ENCODE peak calls at places on chromosomes 11 and 22, in ten cellular contexts. One of them, this sample, is unnamed.

GRCh38 chr11:42329930-42330555 is 870.6 kb upstream of the LRRC4C start:
- DNase-seq in CD4-positive, alpha-beta T cell: no peak
- DNase-seq in stimulated activated CD8-positive, alpha-beta memory T cell treated with anti-CD3 and anti-CD28 coated beads, Interleukin-4, amount 100 ng/mL, for 1 hour: no peak
- DNase-seq in neuronal stem cell: no peak
- DNase-seq in body of pancreas: no peak
- DNase-seq in NCI-H1417: no peak
- DNase-seq in 8988T: no peak
- DNase-seq in CD8-positive, alpha-beta T cell: no peak
- DNase-seq in cardiac muscle cell: peak
- DNase-seq in tibial nerve: no peak
- DNase-seq in this sample: no peak

GRCh38 chr22:27795053-27795452 is 6.5 kb downstream of the MN1 start:
- DNase-seq in NCI-H1417: no peak
- DNase-seq in cardiac muscle cell: no peak
- DNase-seq in CD8-positive, alpha-beta T cell: no peak
- DNase-seq in stimulated activated CD8-positive, alpha-beta memory T cell treated with anti-CD3 and anti-CD28 coated beads, Interleukin-4, amount 100 ng/mL, for 1 hour: no peak
- DNase-seq in CD4-positive, alpha-beta T cell: no peak
- DNase-seq in tibial nerve: no peak
- DNase-seq in 8988T: no peak
- DNase-seq in body of pancreas: no peak
- DNase-seq in neuronal stem cell: no peak
- DNase-seq in this sample: peak

GRCh38 chr22:28759861-28760560 is 12.5 kb upstream of the CCDC117 start:
- DNase-seq in body of pancreas: no peak
- DNase-seq in CD8-positive, alpha-beta T cell: no peak
- DNase-seq in cardiac muscle cell: no peak
- DNase-seq in neuronal stem cell: no peak
- DNase-seq in stimulated activated CD8-positive, alpha-beta memory T cell treated with anti-CD3 and anti-CD28 coated beads, Interleukin-4, amount 100 ng/mL, for 1 hour: no peak
- DNase-seq in NCI-H1417: peak
- DNase-seq in CD4-positive, alpha-beta T cell: no peak
- DNase-seq in tibial nerve: no peak
- DNase-seq in 8988T: no peak
- DNase-seq in this sample: no peak

GRCh38 chr11:77967121-77967520 is 27.3 kb downstream of the INTS4 start:
- DNase-seq in neuronal stem cell: no peak
- DNase-seq in 8988T: no peak
- DNase-seq in tibial nerve: no peak
- DNase-seq in body of pancreas: no peak
- DNase-seq in stimulated activated CD8-positive, alpha-beta memory T cell treated with anti-CD3 and anti-CD28 coated beads, Interleukin-4, amount 100 ng/mL, for 1 hour: no peak
- DNase-seq in CD8-positive, alpha-beta T cell: no peak
- DNase-seq in NCI-H1417: no peak
- DNase-seq in CD4-positive, alpha-beta T cell: no peak
- DNase-seq in cardiac muscle cell: no peak
- DNase-seq in this sample: no peak

GRCh38 chr11:46304605-46305004 is 27.1 kb downstream of the CREB3L1 start:
- DNase-seq in CD8-positive, alpha-beta T cell: no peak
- DNase-seq in 8988T: no peak
- DNase-seq in stimulated activated CD8-positive, alpha-beta memory T cell treated with anti-CD3 and anti-CD28 coated beads, Interleukin-4, amount 100 ng/mL, for 1 hour: no peak
- DNase-seq in cardiac muscle cell: no peak
- DNase-seq in neuronal stem cell: no peak
- DNase-seq in body of pancreas: no peak
- DNase-seq in tibial nerve: no peak
- DNase-seq in NCI-H1417: no peak
- DNase-seq in CD4-positive, alpha-beta T cell: no peak
- DNase-seq in this sample: no peak

GRCh38 chr22:48844096-48844675 is 983.5 kb downstream of the BRD1 start:
- DNase-seq in 8988T: no peak
- DNase-seq in stimulated activated CD8-positive, alpha-beta memory T cell treated with anti-CD3 and anti-CD28 coated beads, Interleukin-4, amount 100 ng/mL, for 1 hour: no peak
- DNase-seq in CD8-positive, alpha-beta T cell: no peak
- DNase-seq in NCI-H1417: no peak
- DNase-seq in tibial nerve: no peak
- DNase-seq in cardiac muscle cell: no peak
- DNase-seq in CD4-positive, alpha-beta T cell: no peak
- DNase-seq in neuronal stem cell: no peak
- DNase-seq in body of pancreas: no peak
- DNase-seq in this sample: no peak

GRCh38 chr11:31687256-31687655 is 123.9 kb downstream of the PAX6 start:
- DNase-seq in tibial nerve: no peak
- DNase-seq in body of pancreas: no peak
- DNase-seq in stimulated activated CD8-positive, alpha-beta memory T cell treated with anti-CD3 and anti-CD28 coated beads, Interleukin-4, amount 100 ng/mL, for 1 hour: no peak
- DNase-seq in CD4-positive, alpha-beta T cell: no peak
- DNase-seq in neuronal stem cell: no peak
- DNase-seq in 8988T: no peak
- DNase-seq in CD8-positive, alpha-beta T cell: no peak
- DNase-seq in NCI-H1417: no peak
- DNase-seq in cardiac muscle cell: peak
- DNase-seq in this sample: no peak

GRCh38 chr22:27554106-27554814 is 247.3 kb downstream of the MN1 start:
- DNase-seq in body of pancreas: no peak
- DNase-seq in cardiac muscle cell: peak
- DNase-seq in CD4-positive, alpha-beta T cell: no peak
- DNase-seq in CD8-positive, alpha-beta T cell: no peak
- DNase-seq in NCI-H1417: no peak
- DNase-seq in stimulated activated CD8-positive, alpha-beta memory T cell treated with anti-CD3 and anti-CD28 coated beads, Interleukin-4, amount 100 ng/mL, for 1 hour: no peak
- DNase-seq in tibial nerve: no peak
- DNase-seq in 8988T: no peak
- DNase-seq in neuronal stem cell: no peak
- DNase-seq in this sample: peak

GRCh38 chr22:19636696-19637355 is 77.5 kb upstream of the SEPTIN5 start:
- DNase-seq in NCI-H1417: no peak
- DNase-seq in cardiac muscle cell: no peak
- DNase-seq in stimulated activated CD8-positive, alpha-beta memory T cell treated with anti-CD3 and anti-CD28 coated beads, Interleukin-4, amount 100 ng/mL, for 1 hour: no peak
- DNase-seq in CD8-positive, alpha-beta T cell: no peak
- DNase-seq in body of pancreas: no peak
- DNase-seq in tibial nerve: no peak
- DNase-seq in 8988T: no peak
- DNase-seq in CD4-positive, alpha-beta T cell: no peak
- DNase-seq in neuronal stem cell: no peak
- DNase-seq in this sample: no peak

GRCh38 chr11:64743591-64744543 is at the start of gene RASGRP2:
- DNase-seq in cardiac muscle cell: peak
- DNase-seq in NCI-H1417: peak
- DNase-seq in neuronal stem cell: no peak
- DNase-seq in stimulated activated CD8-positive, alpha-beta memory T cell treated with anti-CD3 and anti-CD28 coated beads, Interleukin-4, amount 100 ng/mL, for 1 hour: peak
- DNase-seq in CD8-positive, alpha-beta T cell: peak
- DNase-seq in CD4-positive, alpha-beta T cell: peak
- DNase-seq in body of pancreas: peak
- DNase-seq in tibial nerve: peak
- DNase-seq in 8988T: peak
- DNase-seq in this sample: peak

GRCh38 chr11:5713695-5714094 is 22.6 kb upstream of the OR56B1 start:
- DNase-seq in NCI-H1417: no peak
- DNase-seq in neuronal stem cell: no peak
- DNase-seq in cardiac muscle cell: peak
- DNase-seq in CD4-positive, alpha-beta T cell: no peak
- DNase-seq in tibial nerve: no peak
- DNase-seq in stimulated activated CD8-positive, alpha-beta memory T cell treated with anti-CD3 and anti-CD28 coated beads, Interleukin-4, amount 100 ng/mL, for 1 hour: no peak
- DNase-seq in body of pancreas: no peak
- DNase-seq in 8988T: no peak
- DNase-seq in CD8-positive, alpha-beta T cell: no peak
- DNase-seq in this sample: no peak

GRCh38 chr22:44329179-44329796 is 16.5 kb upstream of the SHISAL1 start:
- DNase-seq in neuronal stem cell: no peak
- DNase-seq in 8988T: no peak
- DNase-seq in tibial nerve: no peak
- DNase-seq in stimulated activated CD8-positive, alpha-beta memory T cell treated with anti-CD3 and anti-CD28 coated beads, Interleukin-4, amount 100 ng/mL, for 1 hour: no peak
- DNase-seq in body of pancreas: no peak
- DNase-seq in CD4-positive, alpha-beta T cell: no peak
- DNase-seq in CD8-positive, alpha-beta T cell: no peak
- DNase-seq in NCI-H1417: no peak
- DNase-seq in cardiac muscle cell: no peak
- DNase-seq in this sample: no peak

GRCh38 chr22:22767876-22768602 is 119.6 kb upstream of the IGLL5 start:
- DNase-seq in NCI-H1417: no peak
- DNase-seq in CD4-positive, alpha-beta T cell: no peak
- DNase-seq in cardiac muscle cell: peak
- DNase-seq in tibial nerve: no peak
- DNase-seq in CD8-positive, alpha-beta T cell: no peak
- DNase-seq in neuronal stem cell: no peak
- DNase-seq in body of pancreas: no peak
- DNase-seq in 8988T: no peak
- DNase-seq in stimulated activated CD8-positive, alpha-beta memory T cell treated with anti-CD3 and anti-CD28 coated beads, Interleukin-4, amount 100 ng/mL, for 1 hour: no peak
- DNase-seq in this sample: no peak

GRCh38 chr11:96506953-96507354 is 117.1 kb downstream of the JRKL start:
- DNase-seq in NCI-H1417: no peak
- DNase-seq in tibial nerve: no peak
- DNase-seq in stimulated activated CD8-positive, alpha-beta memory T cell treated with anti-CD3 and anti-CD28 coated beads, Interleukin-4, amount 100 ng/mL, for 1 hour: no peak
- DNase-seq in CD8-positive, alpha-beta T cell: no peak
- DNase-seq in cardiac muscle cell: peak
- DNase-seq in 8988T: no peak
- DNase-seq in CD4-positive, alpha-beta T cell: no peak
- DNase-seq in neuronal stem cell: no peak
- DNase-seq in body of pancreas: no peak
- DNase-seq in this sample: no peak

GRCh38 chr22:24565077-24565476 is 9.3 kb downstream of the SNRPD3 start:
- DNase-seq in cardiac muscle cell: no peak
- DNase-seq in tibial nerve: no peak
- DNase-seq in neuronal stem cell: no peak
- DNase-seq in body of pancreas: no peak
- DNase-seq in stimulated activated CD8-positive, alpha-beta memory T cell treated with anti-CD3 and anti-CD28 coated beads, Interleukin-4, amount 100 ng/mL, for 1 hour: no peak
- DNase-seq in CD4-positive, alpha-beta T cell: no peak
- DNase-seq in NCI-H1417: no peak
- DNase-seq in CD8-positive, alpha-beta T cell: no peak
- DNase-seq in 8988T: no peak
- DNase-seq in this sample: no peak

GRCh38 chr22:24753919-24754318 is 20.6 kb downstream of the PIWIL3 start:
- DNase-seq in cardiac muscle cell: no peak
- DNase-seq in NCI-H1417: no peak
- DNase-seq in stimulated activated CD8-positive, alpha-beta memory T cell treated with anti-CD3 and anti-CD28 coated beads, Interleukin-4, amount 100 ng/mL, for 1 hour: no peak
- DNase-seq in tibial nerve: no peak
- DNase-seq in CD8-positive, alpha-beta T cell: no peak
- DNase-seq in neuronal stem cell: no peak
- DNase-seq in body of pancreas: no peak
- DNase-seq in CD4-positive, alpha-beta T cell: no peak
- DNase-seq in 8988T: no peak
- DNase-seq in this sample: no peak

GRCh38 chr11:995752-996420 is 40.6 kb downstream of the MUC6 start:
- DNase-seq in 8988T: no peak
- DNase-seq in CD8-positive, alpha-beta T cell: no peak
- DNase-seq in body of pancreas: peak
- DNase-seq in CD4-positive, alpha-beta T cell: no peak
- DNase-seq in neuronal stem cell: peak
- DNase-seq in NCI-H1417: peak
- DNase-seq in cardiac muscle cell: peak
- DNase-seq in stimulated activated CD8-positive, alpha-beta memory T cell treated with anti-CD3 and anti-CD28 coated beads, Interleukin-4, amount 100 ng/mL, for 1 hour: no peak
- DNase-seq in tibial nerve: no peak
- DNase-seq in this sample: peak

GRCh38 chr22:31616315-31616980 is 45.6 kb downstream of the PISD start:
- DNase-seq in CD4-positive, alpha-beta T cell: no peak
- DNase-seq in neuronal stem cell: no peak
- DNase-seq in body of pancreas: no peak
- DNase-seq in stimulated activated CD8-positive, alpha-beta memory T cell treated with anti-CD3 and anti-CD28 coated beads, Interleukin-4, amount 100 ng/mL, for 1 hour: no peak
- DNase-seq in CD8-positive, alpha-beta T cell: no peak
- DNase-seq in cardiac muscle cell: no peak
- DNase-seq in 8988T: no peak
- DNase-seq in tibial nerve: no peak
- DNase-seq in NCI-H1417: no peak
- DNase-seq in this sample: no peak

GRCh38 chr22:19080853-19081252 is 41.4 kb downstream of the DGCR2 start:
- DNase-seq in body of pancreas: no peak
- DNase-seq in CD8-positive, alpha-beta T cell: no peak
- DNase-seq in neuronal stem cell: no peak
- DNase-seq in NCI-H1417: no peak
- DNase-seq in cardiac muscle cell: no peak
- DNase-seq in tibial nerve: no peak
- DNase-seq in stimulated activated CD8-positive, alpha-beta memory T cell treated with anti-CD3 and anti-CD28 coated beads, Interleukin-4, amount 100 ng/mL, for 1 hour: no peak
- DNase-seq in 8988T: no peak
- DNase-seq in CD4-positive, alpha-beta T cell: no peak
- DNase-seq in this sample: no peak

GRCh38 chr22:45671783-45672563 is at the start of gene ATXN10:
- DNase-seq in neuronal stem cell: peak
- DNase-seq in cardiac muscle cell: peak
- DNase-seq in CD4-positive, alpha-beta T cell: peak
- DNase-seq in 8988T: peak
- DNase-seq in body of pancreas: peak
- DNase-seq in stimulated activated CD8-positive, alpha-beta memory T cell treated with anti-CD3 and anti-CD28 coated beads, Interleukin-4, amount 100 ng/mL, for 1 hour: peak
- DNase-seq in CD8-positive, alpha-beta T cell: peak
- DNase-seq in NCI-H1417: peak
- DNase-seq in tibial nerve: no peak
- DNase-seq in this sample: peak

GRCh38 chr11:128226106-128226716 is 361.1 kb downstream of the ETS1 start:
- DNase-seq in stimulated activated CD8-positive, alpha-beta memory T cell treated with anti-CD3 and anti-CD28 coated beads, Interleukin-4, amount 100 ng/mL, for 1 hour: no peak
- DNase-seq in CD4-positive, alpha-beta T cell: no peak
- DNase-seq in 8988T: no peak
- DNase-seq in body of pancreas: no peak
- DNase-seq in cardiac muscle cell: no peak
- DNase-seq in NCI-H1417: no peak
- DNase-seq in neuronal stem cell: no peak
- DNase-seq in CD8-positive, alpha-beta T cell: no peak
- DNase-seq in tibial nerve: no peak
- DNase-seq in this sample: no peak

GRCh38 chr11:98734686-98735085 is 286.1 kb upstream of the CNTN5 start:
- DNase-seq in tibial nerve: no peak
- DNase-seq in stimulated activated CD8-positive, alpha-beta memory T cell treated with anti-CD3 and anti-CD28 coated beads, Interleukin-4, amount 100 ng/mL, for 1 hour: no peak
- DNase-seq in body of pancreas: no peak
- DNase-seq in neuronal stem cell: no peak
- DNase-seq in NCI-H1417: no peak
- DNase-seq in CD8-positive, alpha-beta T cell: no peak
- DNase-seq in CD4-positive, alpha-beta T cell: no peak
- DNase-seq in 8988T: no peak
- DNase-seq in cardiac muscle cell: no peak
- DNase-seq in this sample: no peak

GRCh38 chr11:111765984-111766833 is at the start of gene PPP2R1B:
- DNase-seq in 8988T: peak
- DNase-seq in neuronal stem cell: peak
- DNase-seq in stimulated activated CD8-positive, alpha-beta memory T cell treated with anti-CD3 and anti-CD28 coated beads, Interleukin-4, amount 100 ng/mL, for 1 hour: peak
- DNase-seq in CD4-positive, alpha-beta T cell: peak
- DNase-seq in NCI-H1417: peak
- DNase-seq in CD8-positive, alpha-beta T cell: peak
- DNase-seq in body of pancreas: peak
- DNase-seq in tibial nerve: peak
- DNase-seq in cardiac muscle cell: peak
- DNase-seq in this sample: peak

GRCh38 chr11:27248430-27249207 is 114.4 kb downstream of the CCDC34 start:
- DNase-seq in body of pancreas: no peak
- DNase-seq in CD4-positive, alpha-beta T cell: no peak
- DNase-seq in 8988T: no peak
- DNase-seq in stimulated activated CD8-positive, alpha-beta memory T cell treated with anti-CD3 and anti-CD28 coated beads, Interleukin-4, amount 100 ng/mL, for 1 hour: no peak
- DNase-seq in CD8-positive, alpha-beta T cell: no peak
- DNase-seq in tibial nerve: no peak
- DNase-seq in neuronal stem cell: no peak
- DNase-seq in NCI-H1417: no peak
- DNase-seq in cardiac muscle cell: peak
- DNase-seq in this sample: no peak

GRCh38 chr22:38230108-38230825 is 28.5 kb downstream of the MAFF start:
- DNase-seq in CD4-positive, alpha-beta T cell: no peak
- DNase-seq in 8988T: no peak
- DNase-seq in stimulated activated CD8-positive, alpha-beta memory T cell treated with anti-CD3 and anti-CD28 coated beads, Interleukin-4, amount 100 ng/mL, for 1 hour: no peak
- DNase-seq in tibial nerve: no peak
- DNase-seq in body of pancreas: peak
- DNase-seq in CD8-positive, alpha-beta T cell: no peak
- DNase-seq in neuronal stem cell: no peak
- DNase-seq in NCI-H1417: no peak
- DNase-seq in cardiac muscle cell: peak
- DNase-seq in this sample: no peak

GRCh38 chr22:37079668-37080171 is 28.2 kb downstream of the KCTD17 start:
- DNase-seq in NCI-H1417: no peak
- DNase-seq in CD8-positive, alpha-beta T cell: peak
- DNase-seq in cardiac muscle cell: peak
- DNase-seq in neuronal stem cell: no peak
- DNase-seq in CD4-positive, alpha-beta T cell: peak
- DNase-seq in body of pancreas: no peak
- DNase-seq in tibial nerve: no peak
- DNase-seq in stimulated activated CD8-positive, alpha-beta memory T cell treated with anti-CD3 and anti-CD28 coated beads, Interleukin-4, amount 100 ng/mL, for 1 hour: peak
- DNase-seq in 8988T: no peak
- DNase-seq in this sample: no peak

GRCh38 chr11:85685820-85686459 is at the start of gene CCDC89:
- DNase-seq in body of pancreas: peak
- DNase-seq in cardiac muscle cell: peak
- DNase-seq in tibial nerve: peak
- DNase-seq in 8988T: no peak
- DNase-seq in CD8-positive, alpha-beta T cell: no peak
- DNase-seq in CD4-positive, alpha-beta T cell: no peak
- DNase-seq in neuronal stem cell: no peak
- DNase-seq in stimulated activated CD8-positive, alpha-beta memory T cell treated with anti-CD3 and anti-CD28 coated beads, Interleukin-4, amount 100 ng/mL, for 1 hour: no peak
- DNase-seq in NCI-H1417: peak
- DNase-seq in this sample: peak

GRCh38 chr22:47013861-47014635 is 251.6 kb downstream of the TBC1D22A start:
- DNase-seq in body of pancreas: no peak
- DNase-seq in 8988T: no peak
- DNase-seq in cardiac muscle cell: no peak
- DNase-seq in NCI-H1417: no peak
- DNase-seq in CD8-positive, alpha-beta T cell: no peak
- DNase-seq in tibial nerve: no peak
- DNase-seq in neuronal stem cell: no peak
- DNase-seq in CD4-positive, alpha-beta T cell: no peak
- DNase-seq in stimulated activated CD8-positive, alpha-beta memory T cell treated with anti-CD3 and anti-CD28 coated beads, Interleukin-4, amount 100 ng/mL, for 1 hour: no peak
- DNase-seq in this sample: no peak

This sample was measured in retina.